ENCODE peak calls at places on chromosome 17, in eight cellular contexts. L, D, V, G, R, M, J and P are unnamed samples.

GRCh38 chr17:27990979-27991378 is 51.5 kb upstream of the NLK start:
- DNase-seq in L (no peak), D (no peak), V (no peak), G (no peak), R (no peak), M (no peak), J (no peak), P (no peak)

GRCh38 chr17:64638552-64639198 is 23.4 kb downstream of the SMURF2 start:
- DNase-seq in L (no peak), D (no peak), V (no peak), G (no peak), R (no peak), M (no peak), J (no peak), P (no peak)

GRCh38 chr17:48054238-48055185 is 6.4 kb downstream of the NFE2L1 start:
- DNase-seq in L (peak; percentile 97), D (no peak), V (peak; percentile 60), G (peak; percentile 72), R (peak; percentile 88), M (no peak), J (peak; percentile 89), P (no peak)

GRCh38 chr17:49404371-49404770 is 10.3 kb downstream of the PHB1 start:
- DNase-seq in L (no peak), D (peak; percentile 64), V (no peak), G (no peak), R (no peak), M (no peak), J (no peak), P (no peak)

GRCh38 chr17:16428098-16428882 is 12.9 kb downstream of the TRPV2 start:
- DNase-seq in L (peak; percentile 86), D (no peak), V (no peak), G (peak; percentile 43), R (peak; percentile 55), M (no peak), J (peak; percentile 84), P (no peak)

GRCh38 chr17:5610956-5611355 is 26.6 kb upstream of the NLRP1 start:
- DNase-seq in L (no peak), D (no peak), V (no peak), G (no peak), R (no peak), M (no peak), J (no peak), P (no peak)

GRCh38 chr17:72338304-72338703 is 217.5 kb downstream of the SOX9 start:
- DNase-seq in L (no peak), D (no peak), V (no peak), G (no peak), R (no peak), M (no peak), J (no peak), P (no peak)

GRCh38 chr17:17897442-17897841 is 60.7 kb upstream of the SREBF1 start:
- DNase-seq in L (no peak), D (no peak), V (no peak), G (no peak), R (no peak), M (peak; percentile 49), J (no peak), P (peak; percentile 71)

GRCh38 chr17:7947651-7948050 is 15.6 kb downstream of the CNTROB start:
- DNase-seq in L (no peak), D (no peak), V (no peak), G (no peak), R (no peak), M (no peak), J (no peak), P (no peak)

GRCh38 chr17:74734256-74734655 is 2.8 kb upstream of the RAB37 start:
- DNase-seq in L (no peak), D (no peak), V (no peak), G (no peak), R (no peak), M (peak; percentile 6), J (no peak), P (no peak)

GRCh38 chr17:62916684-62917571 is 49.1 kb upstream of the TANC2 start:
- DNase-seq in L (no peak), D (no peak), V (no peak), G (no peak), R (no peak), M (no peak), J (no peak), P (no peak)

GRCh38 chr17:73694491-73694890 is 50.2 kb upstream of the SDK2 start:
- DNase-seq in L (no peak), D (peak; percentile 23), V (no peak), G (no peak), R (no peak), M (no peak), J (no peak), P (no peak)

GRCh38 chr17:36506249-36506826 is 19.9 kb downstream of the ZNHIT3 start:
- DNase-seq in L (no peak), D (no peak), V (no peak), G (no peak), R (no peak), M (no peak), J (no peak), P (no peak)

DNA sequence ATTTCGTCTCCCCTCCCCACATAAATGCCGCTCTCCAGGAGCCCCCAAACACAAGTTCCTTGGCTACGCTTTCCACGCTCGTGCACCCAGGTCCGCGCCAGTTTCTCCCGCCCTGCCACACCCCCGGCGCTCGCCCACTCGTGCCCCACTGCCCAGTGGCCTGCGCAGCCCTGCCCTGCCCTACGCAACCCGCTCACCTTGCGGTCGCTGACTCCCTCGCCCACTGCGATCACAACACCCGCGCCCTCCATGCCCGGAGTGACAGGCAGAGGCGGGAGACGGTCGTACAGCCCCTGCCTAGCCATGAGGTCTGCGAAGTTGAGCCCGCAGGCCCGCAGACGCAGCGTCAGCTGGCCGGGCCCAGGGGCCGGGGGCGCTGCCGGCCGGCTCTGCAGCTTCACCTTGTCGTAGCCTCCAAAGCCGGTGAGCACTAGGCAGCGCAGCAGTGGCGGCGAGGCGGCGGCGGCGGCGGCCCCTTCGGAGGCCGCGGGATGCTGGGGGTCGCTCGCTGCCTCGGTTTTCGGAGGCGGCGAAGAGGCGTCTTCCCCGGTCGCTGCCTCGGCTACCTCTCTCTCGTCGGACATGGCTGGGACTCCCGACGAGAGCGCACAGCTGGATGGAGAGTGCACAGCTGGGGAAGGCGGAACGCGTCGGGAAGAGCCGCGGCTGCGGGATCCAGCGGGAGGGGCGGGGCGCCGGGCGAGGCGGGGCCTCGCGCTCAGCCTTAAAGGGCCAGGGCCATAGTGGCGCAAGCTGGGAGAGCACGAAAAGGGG is at the start of gene VAT1:
- DNase-seq in L (peak; percentile 89), D (peak; percentile 76), V (peak; percentile 66), G (peak; percentile 53), R (peak; percentile 88), M (peak; percentile 86), J (peak; percentile 89), P (no peak)
- TF ChIP-seq CTCF in L (no peak), D (no peak), V (peak; percentile 25), G (no peak), R (no peak), M (no peak), J (no peak), P (no peak)

GRCh38 chr17:82298538-82299421 is 18.6 kb downstream of the CD7 start:
- DNase-seq in L (peak; percentile 38), D (no peak), V (no peak), G (no peak), R (no peak), M (no peak), J (no peak), P (no peak)

GRCh38 chr17:82297280-82297803 is 20.1 kb downstream of the CD7 start:
- DNase-seq in L (peak; percentile 54), D (peak; percentile 72), V (peak; percentile 64), G (no peak), R (peak; percentile 75), M (peak; percentile 83), J (no peak), P (peak; percentile 65)

GRCh38 chr17:82299452-82299851 is 18.0 kb downstream of the CD7 start:
- DNase-seq in L (no peak), D (no peak), V (no peak), G (no peak), R (no peak), M (no peak), J (no peak), P (no peak)

GRCh38 chr17:82296511-82297279 is 20.7 kb downstream of the CD7 start:
- DNase-seq in L (no peak), D (no peak), V (no peak), G (no peak), R (no peak), M (no peak), J (no peak), P (no peak)

DNA sequence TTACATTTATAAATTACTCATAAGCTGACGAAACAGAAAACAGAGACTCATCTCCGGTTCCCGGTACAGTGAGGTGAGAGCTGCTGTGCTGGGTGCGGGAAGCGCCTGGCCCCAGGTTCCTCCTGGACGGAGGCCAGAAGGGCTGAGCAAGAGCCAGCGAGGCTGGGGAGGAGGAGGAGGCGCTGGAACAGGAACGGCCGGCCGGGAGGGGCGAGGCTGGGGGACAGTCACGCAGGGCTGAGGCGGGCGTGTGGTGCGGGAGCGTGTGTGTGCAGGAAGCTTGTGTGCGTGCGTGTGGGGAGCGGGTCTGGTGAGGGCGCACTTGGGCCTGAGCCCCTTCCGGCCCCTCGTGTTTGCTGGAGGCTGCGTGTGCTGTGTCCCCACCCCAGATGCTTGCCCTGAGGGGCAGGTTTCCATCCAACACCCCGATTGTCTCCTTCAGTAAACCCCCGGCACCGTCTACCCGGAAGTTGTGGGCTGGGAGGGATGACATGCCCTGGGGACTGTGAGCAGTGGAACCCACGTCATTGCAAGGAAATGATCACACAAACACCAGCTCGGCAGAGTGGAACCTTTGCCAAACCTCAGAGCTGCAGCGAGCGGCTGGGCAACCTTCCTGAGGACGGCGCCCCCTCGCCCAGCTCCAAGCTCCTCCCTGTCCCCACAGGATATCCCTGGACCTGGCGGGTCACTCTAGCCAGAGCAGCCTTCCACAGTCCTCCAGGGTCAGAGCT is 19.4 kb downstream of the CD7 start:
- DNase-seq in L (peak; percentile 90), D (peak; percentile 91), V (peak; percentile 71), G (no peak), R (peak; percentile 89), M (peak; percentile 92), J (no peak), P (peak; percentile 73)
- TF ChIP-seq CTCF in L (peak; percentile 18), D (no peak), V (no peak), G (no peak), R (no peak), M (no peak), J (no peak), P (no peak)

GRCh38 chr17:77096570-77097214 is 44.1 kb upstream of the SEC14L1 start:
- DNase-seq in L (peak; percentile 50), D (no peak), V (no peak), G (no peak), R (peak; percentile 49), M (no peak), J (no peak), P (no peak)
- TF ChIP-seq CTCF in L (peak; percentile 88), D (peak; percentile 76), V (peak; percentile 83), G (peak; percentile 55), R (peak; percentile 78), M (peak; percentile 29), J (peak; percentile 71), P (peak; percentile 78)

DNA sequence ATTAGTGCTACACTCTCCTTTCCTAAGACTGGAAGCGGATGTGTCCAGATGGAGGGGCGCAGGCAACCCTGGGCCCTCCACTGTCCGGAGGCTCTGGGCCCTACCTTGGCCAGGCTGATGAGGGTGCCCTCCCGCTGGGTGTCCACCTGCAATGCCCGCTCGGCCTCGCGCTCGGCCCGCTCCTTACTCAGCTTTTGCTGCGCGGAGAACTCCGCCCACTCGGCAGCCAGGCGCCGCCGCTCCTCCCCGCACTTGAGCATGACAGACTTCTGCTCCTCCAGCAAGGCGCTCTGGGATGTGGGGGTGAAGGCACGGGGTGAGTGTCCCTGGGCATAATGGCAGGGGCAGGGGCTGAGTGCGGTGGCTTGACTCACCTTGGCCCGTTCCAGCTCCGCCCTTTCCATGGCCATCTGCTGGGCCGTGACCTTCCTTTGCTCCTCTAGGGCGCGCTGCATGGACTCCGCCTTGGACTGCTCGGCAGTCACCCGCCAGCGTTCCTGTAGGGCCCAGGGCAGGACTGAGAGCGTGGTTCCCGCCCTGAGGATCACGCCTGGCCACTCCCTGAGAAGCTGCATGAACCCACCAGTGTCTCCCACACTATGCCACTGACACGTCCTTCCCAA is 10.1 kb upstream of the MRPL38 start:
- DNase-seq in L (no peak), D (no peak), V (no peak), G (no peak), R (no peak), M (no peak), J (no peak), P (no peak)
- TF ChIP-seq CTCF in L (no peak), D (no peak), V (no peak), G (no peak), R (no peak), M (no peak), J (no peak), P (no peak)